ENCODE peak calls at places on chromosome 20, in eight cellular contexts. W, E, B, I, Q, G, C and K are unnamed samples.

GRCh38 chr20:43653966-43654365 is 12.9 kb upstream of the MYBL2 start:
- DNase-seq in W (no peak), E (no peak), B (no peak), I (no peak), Q (no peak), G (no peak), C (no peak), K (no peak)

GRCh38 chr20:40536866-40537265 is 152.2 kb downstream of the MAFB start:
- DNase-seq in W (no peak), E (no peak), B (peak), I (no peak), Q (no peak), G (no peak), C (peak), K (no peak)

GRCh38 chr20:60572991-60573390 is 614.8 kb downstream of the CDH26 start:
- DNase-seq in W (no peak), E (no peak), B (no peak), I (no peak), Q (no peak), G (no peak), C (peak), K (no peak)

GRCh38 chr20:63829943-63830820 is 882 bp downstream of the ZBTB46 start:
- DNase-seq in W (no peak), E (no peak), B (no peak), I (peak), Q (no peak), G (no peak), C (no peak), K (no peak)

GRCh38 chr20:60203451-60203850 is 245.2 kb downstream of the CDH26 start:
- DNase-seq in W (no peak), E (no peak), B (no peak), I (no peak), Q (no peak), G (no peak), C (no peak), K (no peak)

GRCh38 chr20:1391640-1392442 is 1.0 kb downstream of the FKBP1A start:
- DNase-seq in W (no peak), E (no peak), B (peak), I (peak), Q (no peak), G (no peak), C (peak), K (no peak)

GRCh38 chr20:14848806-14849205 is 511.4 kb upstream of the FLRT3 start:
- DNase-seq in W (no peak), E (no peak), B (no peak), I (no peak), Q (no peak), G (no peak), C (no peak), K (no peak)

GRCh38 chr20:15812696-15813095 is 760.6 kb downstream of the KIF16B start:
- DNase-seq in W (no peak), E (no peak), B (no peak), I (no peak), Q (no peak), G (no peak), C (no peak), K (no peak)

GRCh38 chr20:6169251-6169650 is 46.4 kb upstream of the FERMT1 start:
- DNase-seq in W (no peak), E (peak), B (peak), I (no peak), Q (no peak), G (no peak), C (peak), K (no peak)

GRCh38 chr20:49446808-49447207 is 35.7 kb downstream of the KCNB1 start:
- DNase-seq in W (no peak), E (no peak), B (peak), I (peak), Q (no peak), G (no peak), C (peak), K (no peak)

GRCh38 chr20:4912380-4913142 is 88.7 kb downstream of the SLC23A2 start:
- DNase-seq in W (no peak), E (no peak), B (no peak), I (no peak), Q (no peak), G (no peak), C (no peak), K (no peak)

GRCh38 chr20:39066464-39066863 is 104.3 kb downstream of the DHX35 start:
- DNase-seq in W (no peak), E (no peak), B (no peak), I (peak), Q (no peak), G (no peak), C (no peak), K (no peak)

GRCh38 chr20:5150226-5151076 is 23.6 kb downstream of the CDS2 start:
- DNase-seq in W (no peak), E (no peak), B (peak), I (no peak), Q (no peak), G (no peak), C (peak), K (no peak)

GRCh38 chr20:9028419-9028818 is 40.5 kb upstream of the PLCB4 start:
- DNase-seq in W (no peak), E (no peak), B (no peak), I (no peak), Q (no peak), G (no peak), C (peak), K (no peak)

DNA sequence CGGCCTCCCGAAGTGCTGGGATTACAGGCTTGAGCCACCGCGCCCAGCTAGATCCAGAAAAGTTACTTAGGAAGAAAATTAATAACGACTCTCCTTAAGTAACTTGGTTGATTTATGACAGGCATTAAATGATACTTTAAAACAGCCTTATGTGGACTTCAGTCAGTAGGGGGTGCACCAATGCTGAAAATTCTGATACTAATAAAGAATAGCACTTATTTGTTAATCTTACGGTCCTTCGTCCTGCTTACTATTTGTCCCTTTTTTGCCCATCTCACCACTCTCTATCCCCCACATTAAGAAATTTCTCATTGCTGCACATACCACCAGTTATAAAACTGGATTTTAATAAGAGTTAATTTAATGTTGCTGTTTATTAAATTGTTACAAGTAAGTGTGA is 12.7 kb upstream of the PRELID3B start:
- DNase-seq in W (no peak), E (no peak), B (peak), I (no peak), Q (no peak), G (no peak), C (peak), K (no peak)
- TF ChIP-seq CTCF in W (peak), E (peak), B (peak), I (peak), Q (peak), G (peak), C (peak), K (peak)

GRCh38 chr20:34410331-34410730 is 47.3 kb downstream of the ITCH start:
- DNase-seq in W (peak), E (no peak), B (no peak), I (no peak), Q (no peak), G (no peak), C (peak), K (no peak)
- H3K4me3 ChIP-seq in W (no peak), E (no peak), B (no peak), I (no peak), Q (no peak), G (no peak), C (no peak), K (no peak)

GRCh38 chr20:41690702-41691101 is 72.5 kb upstream of the CHD6 start:
- DNase-seq in W (no peak), E (no peak), B (no peak), I (no peak), Q (no peak), G (no peak), C (no peak), K (no peak)

GRCh38 chr20:41692479-41693135 is 74.4 kb upstream of the CHD6 start:
- DNase-seq in W (no peak), E (peak), B (peak), I (peak), Q (no peak), G (peak), C (peak), K (peak)

GRCh38 chr20:41696428-41696827 is 78.3 kb upstream of the CHD6 start:
- DNase-seq in W (no peak), E (no peak), B (peak), I (no peak), Q (no peak), G (no peak), C (peak), K (no peak)

GRCh38 chr20:41694796-41695195 is 76.6 kb upstream of the CHD6 start:
- DNase-seq in W (no peak), E (no peak), B (no peak), I (no peak), Q (no peak), G (no peak), C (no peak), K (no peak)

DNA sequence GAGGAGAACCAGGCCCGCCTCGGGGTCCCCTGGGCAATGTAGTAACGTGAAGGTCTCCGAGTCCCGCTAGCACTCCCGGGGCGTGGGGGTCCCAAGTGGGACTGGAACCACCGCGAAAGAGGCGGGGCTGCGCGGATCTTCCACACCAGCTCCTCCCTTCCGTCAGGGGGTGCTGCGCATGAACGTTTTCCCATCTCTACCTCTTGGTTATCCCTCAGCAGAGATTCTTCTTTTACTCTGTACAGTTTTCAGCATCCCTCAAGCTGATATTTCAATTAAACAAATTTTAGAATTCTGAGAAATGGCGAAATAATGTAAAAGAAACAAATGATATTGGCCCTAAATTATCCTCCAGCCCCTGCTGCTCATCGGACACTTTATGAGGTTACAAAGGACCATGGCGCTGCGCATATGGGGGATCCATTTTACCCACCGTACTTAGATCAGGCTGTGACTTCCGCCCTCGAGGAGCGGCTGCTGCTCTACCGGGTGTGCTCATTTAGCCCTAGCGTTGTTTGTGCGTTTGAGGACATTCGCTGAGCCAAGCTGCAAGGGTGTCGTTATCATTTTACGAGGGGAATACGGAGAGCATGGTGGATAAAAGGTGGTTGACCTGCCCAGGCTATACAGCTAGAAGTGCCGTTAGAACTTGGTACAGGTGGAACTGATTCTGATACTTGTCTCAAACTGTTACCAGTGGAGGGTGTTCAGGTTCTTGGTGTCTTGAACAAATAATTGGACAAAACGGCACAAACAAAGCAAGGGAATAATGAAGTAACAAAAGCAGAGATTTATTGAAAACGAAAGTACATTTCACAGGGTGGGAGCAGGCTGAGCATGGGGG is 75.2 kb upstream of the CHD6 start:
- DNase-seq in W (peak), E (peak), B (peak), I (peak), Q (peak), G (peak), C (peak), K (peak)
- TF ChIP-seq CTCF in W (peak), E (peak), B (peak), I (peak), Q (peak), G (peak), C (peak), K (peak)

GRCh38 chr20:13717631-13718044 is 67.1 kb downstream of the ESF1 start:
- DNase-seq in W (no peak), E (no peak), B (no peak), I (no peak), Q (no peak), G (no peak), C (peak), K (no peak)
- H3K4me3 ChIP-seq in W (no peak), E (no peak), B (no peak), I (no peak), Q (no peak), G (no peak), C (no peak), K (no peak)

DNA sequence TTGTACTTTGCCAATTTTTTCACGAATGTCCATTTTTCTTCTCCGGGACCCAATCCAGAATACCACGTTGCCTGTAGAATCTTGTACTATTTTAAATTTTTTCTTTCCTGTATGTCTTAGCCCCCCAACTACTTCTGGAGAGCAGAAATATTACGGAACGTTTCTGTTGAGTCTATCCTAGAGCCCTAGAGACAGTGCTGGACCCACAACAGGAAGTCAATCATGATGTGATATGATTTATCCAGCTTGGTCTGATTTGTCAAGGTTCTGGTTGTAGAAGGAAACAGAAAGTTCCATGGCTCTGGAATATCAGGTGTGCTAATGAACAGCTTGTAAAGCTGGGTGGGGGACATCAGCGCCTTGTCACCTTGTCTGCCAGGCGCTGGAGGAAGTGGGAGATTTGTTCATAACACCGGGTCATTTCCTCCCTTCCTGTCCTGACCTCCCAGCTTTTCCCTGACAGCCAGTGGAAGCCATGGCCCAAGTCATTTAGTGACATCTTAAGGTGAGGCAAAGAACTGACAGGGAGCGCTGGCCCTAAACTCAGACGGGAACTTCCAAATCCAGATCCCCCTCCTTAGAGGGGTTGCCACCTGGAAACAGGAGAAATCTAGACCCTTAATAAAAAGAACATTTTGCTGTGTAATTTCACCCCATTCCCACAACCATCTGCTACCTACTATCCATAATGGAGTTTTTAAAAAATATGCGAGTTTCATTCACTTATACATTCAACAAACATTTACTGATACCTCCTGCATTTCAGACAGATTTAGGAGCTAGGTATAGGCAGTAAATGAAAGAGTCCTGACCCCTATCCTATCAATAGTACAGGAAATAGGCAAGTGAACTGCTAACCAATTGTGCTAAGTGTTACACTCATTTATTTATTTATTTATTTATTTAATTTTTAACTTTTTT is 130.5 kb downstream of the ZFP64 start:
- DNase-seq in W (no peak), E (no peak), B (peak), I (peak), Q (no peak), G (no peak), C (peak), K (no peak)
- TF ChIP-seq CTCF in W (peak), E (no peak), B (peak), I (peak), Q (peak), G (no peak), C (peak), K (peak)

GRCh38 chr20:31717478-31717946 is 5.2 kb downstream of the BCL2L1 start:
- DNase-seq in W (no peak), E (peak), B (no peak), I (no peak), Q (no peak), G (peak), C (no peak), K (no peak)

GRCh38 chr20:31719644-31720485 is 2.8 kb downstream of the BCL2L1 start:
- DNase-seq in W (no peak), E (no peak), B (peak), I (peak), Q (no peak), G (no peak), C (no peak), K (no peak)

GRCh38 chr20:31720486-31721407 is 1.9 kb downstream of the BCL2L1 start:
- DNase-seq in W (no peak), E (peak), B (no peak), I (no peak), Q (no peak), G (no peak), C (no peak), K (no peak)

GRCh38 chr20:31716818-31717477 is 5.7 kb downstream of the BCL2L1 start:
- DNase-seq in W (no peak), E (no peak), B (no peak), I (no peak), Q (no peak), G (no peak), C (no peak), K (no peak)

GRCh38 chr20:31718952-31719643 is 3.6 kb downstream of the BCL2L1 start:
- DNase-seq in W (no peak), E (peak), B (no peak), I (no peak), Q (no peak), G (no peak), C (no peak), K (no peak)
- H3K4me3 ChIP-seq in W (no peak), E (peak), B (peak), I (no peak), Q (peak), G (no peak), C (peak), K (peak)

GRCh38 chr20:46128310-46129151 is 10.4 kb downstream of the CD40 start:
- DNase-seq in W (no peak), E (no peak), B (peak), I (peak), Q (no peak), G (no peak), C (no peak), K (no peak)
- TF ChIP-seq CTCF in W (peak), E (peak), B (peak), I (peak), Q (peak), G (peak), C (peak), K (peak)